ENCODE peak calls at places on chromosome 13, in ten cellular contexts. Z is SK-N-SH; B is CD8-positive, alpha-beta T cell; J is GM23338; T is AG04450; I is vagina; S is thoracic aorta; Q is tibial nerve; H is psoas muscle; R is esophagus muscularis mucosa. U is an unnamed sample.

GRCh38 chr13:23554000-23554399 is 16.2 kb upstream of the TNFRSF19 start:
- DNase-seq in Z (no peak), B (no peak), J (no peak), T (no peak), I (no peak), S (no peak), Q (no peak), H (no peak), R (peak; percentile 77), U (no peak)

GRCh38 chr13:81726037-81726726 is 1385.3 kb upstream of the SPRY2 start:
- DNase-seq in Z (no peak), B (no peak), J (no peak), T (no peak), I (no peak), S (no peak), Q (no peak), H (no peak), R (no peak), U (no peak)

GRCh38 chr13:27679896-27680295 is 58.2 kb downstream of the POLR1D start:
- DNase-seq in Z (no peak), B (no peak), J (no peak), T (no peak), I (no peak), S (no peak), Q (no peak), H (no peak), R (no peak), U (no peak)

GRCh38 chr13:95099541-95099940 is 201.7 kb downstream of the ABCC4 start:
- DNase-seq in Z (no peak), B (no peak), J (no peak), T (no peak), I (no peak), S (no peak), Q (no peak), H (no peak), R (no peak), U (no peak)

GRCh38 chr13:80716610-80717081 is 375.7 kb upstream of the SPRY2 start:
- DNase-seq in Z (no peak), B (no peak), J (peak; percentile 64), T (no peak), I (no peak), S (no peak), Q (no peak), H (no peak), R (no peak), U (no peak)

GRCh38 chr13:32511482-32511881 is 27.1 kb downstream of the N4BP2L2 start:
- DNase-seq in Z (peak; percentile 36), B (no peak), J (no peak), T (no peak), I (no peak), S (no peak), Q (no peak), H (no peak), R (no peak), U (no peak)

GRCh38 chr13:112255550-112256120 is 120.5 kb upstream of the SPACA7 start:
- DNase-seq in Z (no peak), B (no peak), J (no peak), T (no peak), I (peak; percentile 52), S (no peak), Q (no peak), H (no peak), R (peak; percentile 78), U (peak; percentile 39)

GRCh38 chr13:19805765-19806164 is 23.0 kb upstream of the PSPC1 start:
- DNase-seq in Z (no peak), B (no peak), J (no peak), T (no peak), I (no peak), S (no peak), Q (no peak), H (no peak), R (no peak), U (no peak)

GRCh38 chr13:47170971-47171370 is 274.1 kb upstream of the HTR2A start:
- DNase-seq in Z (no peak), B (no peak), J (no peak), T (no peak), I (no peak), S (no peak), Q (no peak), H (no peak), R (no peak), U (no peak)

GRCh38 chr13:100439247-100439955 is 149.2 kb downstream of the GGACT start:
- DNase-seq in Z (no peak), B (no peak), J (peak; percentile 75), T (no peak), I (no peak), S (no peak), Q (no peak), H (no peak), R (peak; percentile 42), U (no peak)

GRCh38 chr13:43776680-43777079 is 10.1 kb downstream of the ENOX1 start:
- DNase-seq in Z (no peak), B (no peak), J (peak; percentile 31), T (no peak), I (no peak), S (no peak), Q (no peak), H (no peak), R (no peak), U (no peak)

DNA sequence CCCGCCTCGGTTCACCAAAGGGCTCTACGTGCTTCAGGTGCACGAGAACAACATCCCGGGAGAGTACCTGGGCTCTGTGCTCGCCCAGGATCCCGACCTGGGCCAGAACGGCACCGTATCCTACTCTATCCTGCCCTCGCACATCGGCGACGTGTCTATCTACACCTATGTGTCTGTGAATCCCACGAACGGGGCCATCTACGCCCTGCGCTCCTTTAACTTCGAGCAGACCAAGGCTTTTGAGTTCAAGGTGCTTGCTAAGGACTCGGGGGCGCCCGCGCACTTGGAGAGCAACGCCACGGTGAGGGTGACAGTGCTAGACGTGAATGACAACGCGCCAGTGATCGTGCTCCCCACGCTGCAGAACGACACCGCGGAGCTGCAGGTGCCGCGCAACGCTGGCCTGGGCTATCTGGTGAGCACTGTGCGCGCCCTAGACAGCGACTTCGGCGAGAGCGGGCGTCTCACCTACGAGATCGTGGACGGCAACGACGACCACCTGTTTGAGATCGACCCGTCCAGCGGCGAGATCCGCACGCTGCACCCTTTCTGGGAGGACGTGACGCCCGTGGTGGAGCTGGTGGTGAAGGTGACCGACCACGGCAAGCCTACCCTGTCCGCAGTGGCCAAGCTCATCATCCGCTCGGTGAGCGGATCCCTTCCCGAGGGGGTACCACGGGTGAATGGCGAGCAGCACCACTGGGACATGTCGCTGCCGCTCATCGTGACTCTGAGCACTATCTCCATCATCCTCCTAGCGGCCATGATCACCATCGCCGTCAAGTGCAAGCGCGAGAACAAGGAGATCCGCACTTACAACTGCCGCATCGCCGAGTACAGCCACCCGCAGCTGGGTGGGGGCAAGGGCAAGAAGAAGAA is 2.6 kb downstream of the PCDH17 start:
- DNase-seq in Z (peak; percentile 48), B (no peak), J (peak; percentile 74), T (no peak), I (no peak), S (no peak), Q (no peak), H (no peak), R (no peak), U (peak; percentile 69)
- TF ChIP-seq CTCF in Z (peak; percentile 12), B (no peak), J (peak; percentile 49), T (no peak), I (no peak), S (no peak), Q (peak; percentile 28), H (no peak), R (no peak), U (no peak)

DNA sequence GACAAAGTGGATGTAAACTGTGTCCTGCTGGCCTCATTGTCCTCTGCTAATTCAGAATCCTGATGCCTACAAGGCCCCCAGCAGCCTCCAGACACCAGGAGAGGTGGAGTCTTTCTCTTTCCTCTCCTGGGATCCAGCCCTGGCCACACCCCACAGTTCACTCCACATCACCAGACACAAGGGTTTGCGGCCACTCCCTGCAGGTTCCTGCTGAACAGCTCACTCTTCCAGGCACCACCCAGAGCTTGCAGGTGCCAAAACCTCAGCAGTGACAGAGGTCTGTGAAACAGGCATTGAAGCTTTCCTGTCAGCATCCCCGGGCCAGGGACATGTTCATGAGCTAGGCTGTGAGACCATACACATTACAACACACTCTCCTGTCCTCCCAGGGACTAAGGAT is 11.3 kb upstream of the ATP12A start:
- DNase-seq in Z (no peak), B (no peak), J (no peak), T (no peak), I (no peak), S (no peak), Q (no peak), H (no peak), R (no peak), U (no peak)
- H3K27ac ChIP-seq in Z (no peak overlapping the region), B (no peak overlapping the region), J (no peak overlapping the region), T (no peak overlapping the region), I (no peak overlapping the region), S (no peak overlapping the region), Q (no peak overlapping the region), H (no peak overlapping the region), R (no peak overlapping the region), U (no peak overlapping the region)

GRCh38 chr13:75836441-75836840 is 200.3 kb downstream of the LMO7 start:
- DNase-seq in Z (no peak), B (no peak), J (peak; percentile 24), T (no peak), I (no peak), S (no peak), Q (no peak), H (no peak), R (no peak), U (no peak)

GRCh38 chr13:75838366-75839017 is 202.4 kb downstream of the LMO7 start:
- DNase-seq in Z (no peak), B (no peak), J (no peak), T (no peak), I (no peak), S (no peak), Q (no peak), H (no peak), R (no peak), U (no peak)

GRCh38 chr13:75839418-75839817 is 203.3 kb downstream of the LMO7 start:
- DNase-seq in Z (no peak), B (no peak), J (no peak), T (no peak), I (no peak), S (no peak), Q (no peak), H (no peak), R (no peak), U (no peak)

GRCh38 chr13:75843033-75843432 is 206.9 kb downstream of the LMO7 start:
- DNase-seq in Z (no peak), B (no peak), J (no peak), T (no peak), I (no peak), S (no peak), Q (no peak), H (no peak), R (no peak), U (no peak)

DNA sequence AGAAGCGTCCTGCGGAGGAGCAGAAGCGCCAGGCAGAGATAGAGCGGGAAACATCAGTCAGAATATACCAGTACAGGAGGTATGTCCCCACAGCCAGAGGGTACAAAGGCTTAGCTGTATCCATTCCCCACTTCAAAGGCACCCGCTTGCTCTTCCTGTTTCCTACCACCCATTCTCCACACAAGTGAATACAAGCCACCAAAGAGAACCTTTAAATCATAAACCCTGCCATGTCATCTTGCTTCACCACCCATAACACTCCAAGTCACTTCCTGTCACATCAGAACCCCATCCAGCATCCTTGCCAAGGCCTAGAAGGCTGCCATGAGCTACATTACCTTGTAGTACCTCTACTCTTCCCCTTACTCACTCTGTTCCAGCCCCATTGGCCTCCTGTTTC is 205.8 kb downstream of the LMO7 start:
- DNase-seq in Z (no peak), B (no peak), J (no peak), T (no peak), I (no peak), S (no peak), Q (no peak), H (no peak), R (no peak), U (no peak)
- TF ChIP-seq CTCF in Z (no peak), B (no peak), J (no peak), T (no peak), I (no peak), S (no peak), Q (no peak), H (no peak), R (no peak), U (no peak)

GRCh38 chr13:41458939-41459753 is 1.8 kb downstream of the RGCC start:
- DNase-seq in Z (peak; percentile 32), B (peak; percentile 74), J (peak; percentile 70), T (no peak), I (no peak), S (no peak), Q (no peak), H (peak; percentile 37), R (no peak), U (no peak)
- H3K27ac ChIP-seq in Z (no peak overlapping the region), B (peak overlapping the region; percentile 93), J (no peak overlapping the region), T (no peak overlapping the region), I (peak overlapping the region; percentile 76), S (peak overlapping the region; percentile 41), Q (peak overlapping the region; percentile 79), H (peak overlapping the region; percentile 52), R (peak overlapping the region; percentile 67), U (peak overlapping the region; percentile 94)